ENCODE peak calls at places on chromosomes 16 and 17, in four cellular contexts. D is A549, E is H1, A is SK-N-SH. U is an unnamed sample.
A peak's percentile ranks its signal among the peaks of the same experiment; 100 is the strongest.

GRCh38 chr16:89256651-89257254 is 39.2 kb downstream of the ZNF778 start:
- DNase-seq in D (peak; percentile 48), E (no peak), A (peak; percentile 30), U (peak; percentile 58)

GRCh38 chr17:9266031-9266680 is 244.8 kb downstream of the NTN1 start:
- DNase-seq in D (no peak), E (no peak), A (no peak), U (no peak)

GRCh38 chr16:78829280-78829679 is 729.8 kb downstream of the WWOX start:
- DNase-seq in D (no peak), E (no peak), A (no peak), U (no peak)

GRCh38 chr16:70715113-70715711 is 29.4 kb upstream of the MTSS2 start:
- DNase-seq in D (peak; percentile 93), E (no peak), A (peak; percentile 87), U (no peak)

GRCh38 chr16:84036982-84037425 is 5.6 kb downstream of the SLC38A8 start:
- DNase-seq in D (no peak), E (no peak), A (no peak), U (no peak)

GRCh38 chr16:12951392-12951791 is 50.0 kb downstream of the SHISA9 start:
- DNase-seq in D (no peak), E (no peak), A (no peak), U (no peak)

GRCh38 chr16:24976061-24976779 is 38.9 kb downstream of the ARHGAP17 start:
- DNase-seq in D (no peak), E (no peak), A (no peak), U (no peak)

GRCh38 chr16:22373662-22374310 is 633 bp downstream of the CDR2 start:
- DNase-seq in D (no peak), E (no peak), A (peak; percentile 54), U (peak; percentile 77)

GRCh38 chr16:8088820-8089338 is 501.4 kb downstream of the TMEM114 start:
- DNase-seq in D (no peak), E (no peak), A (no peak), U (no peak)

GRCh38 chr17:6639651-6640535 is 618 bp downstream of the KIAA0753 start:
- DNase-seq in D (no peak), E (no peak), A (no peak), U (peak; percentile 72)

GRCh38 chr17:46191332-46192210 is 1.7 kb downstream of the KANSL1 start:
- DNase-seq in D (peak; percentile 97), E (no peak), A (peak; percentile 71), U (peak; percentile 74)

GRCh38 chr16:13727943-13728342 is 192.0 kb upstream of the ERCC4 start:
- DNase-seq in D (no peak), E (no peak), A (no peak), U (no peak)

GRCh38 chr17:50845260-50846147 is 10.1 kb downstream of the WFIKKN2 start:
- DNase-seq in D (no peak), E (no peak), A (no peak), U (no peak)

GRCh38 chr16:57741660-57742191 is 6.2 kb downstream of the KATNB1 start:
- DNase-seq in D (no peak), E (no peak), A (no peak), U (no peak)

GRCh38 chr16:21626659-21627277 is 25.6 kb downstream of the IGSF6 start:
- DNase-seq in D (no peak), E (no peak), A (peak; percentile 83), U (no peak)

GRCh38 chr17:16470302-16470701 is 21.7 kb downstream of the LRRC75A start:
- DNase-seq in D (no peak), E (no peak), A (peak; percentile 62), U (no peak)

GRCh38 chr16:75250089-75250808 is 1.2 kb downstream of the BCAR1 start:
- DNase-seq in D (peak; percentile 63), E (no peak), A (no peak), U (no peak)

GRCh38 chr16:47503936-47504335 is 42.8 kb downstream of the PHKB start:
- DNase-seq in D (no peak), E (no peak), A (no peak), U (no peak)

GRCh38 chr16:25014500-25015147 is 545 bp downstream of the ARHGAP17 start:
- DNase-seq in D (peak; percentile 28), E (no peak), A (peak; percentile 78), U (peak; percentile 77)

GRCh38 chr16:1119766-1120611 is 23.9 kb upstream of the C1QTNF8 start:
- DNase-seq in D (no peak), E (no peak), A (no peak), U (no peak)

GRCh38 chr17:69525920-69526841 is 111.7 kb downstream of the MAP2K6 start:
- DNase-seq in D (peak; percentile 45), E (peak; percentile 13), A (peak; percentile 60), U (peak; percentile 55)

GRCh38 chr16:24972608-24973220 is 42.5 kb downstream of the ARHGAP17 start:
- DNase-seq in D (no peak), E (no peak), A (no peak), U (no peak)

GRCh38 chr17:53313746-53314145 is 509.0 kb upstream of the KIF2B start:
- DNase-seq in D (no peak), E (no peak), A (no peak), U (no peak)

GRCh38 chr17:45147102-45147580 is 1.1 kb upstream of the HEXIM1 start:
- DNase-seq in D (peak; percentile 66), E (no peak), A (peak; percentile 86), U (peak; percentile 92)

GRCh38 chr17:18992454-18993130 is 12.0 kb downstream of the FAM83G start:
- DNase-seq in D (no peak), E (no peak), A (no peak), U (no peak)

GRCh38 chr17:64071111-64071510 is 50.7 kb upstream of the ICAM2 start:
- DNase-seq in D (no peak), E (no peak), A (no peak), U (no peak)

GRCh38 chr17:12866244-12866643 is 76.9 kb downstream of the ARHGAP44 start:
- DNase-seq in D (no peak), E (no peak), A (no peak), U (no peak)

GRCh38 chr16:12539185-12539929 is 264.3 kb downstream of the CPPED1 start:
- DNase-seq in D (no peak), E (no peak), A (no peak), U (no peak)

GRCh38 chr16:6111390-6111789 is 1013.8 kb upstream of the EEF2KMT start:
- DNase-seq in D (no peak), E (no peak), A (no peak), U (no peak)

GRCh38 chr16:10343124-10343760 is 42.6 kb upstream of the ATF7IP2 start:
- DNase-seq in D (no peak), E (no peak), A (peak; percentile 29), U (no peak)

GRCh38 chr16:243348-243747 is 8.7 kb downstream of the FAM234A start:
- DNase-seq in D (no peak), E (no peak), A (no peak), U (no peak)

GRCh38 chr16:67154578-67155304 is 3.9 kb upstream of the B3GNT9 start:
- DNase-seq in D (no peak), E (no peak), A (no peak), U (peak; percentile 66)

GRCh38 chr16:55273356-55273755 is 50.6 kb upstream of the IRX6 start:
- DNase-seq in D (no peak), E (no peak), A (no peak), U (no peak)

GRCh38 chr16:20300312-20301097 is 26.8 kb downstream of the GP2 start:
- DNase-seq in D (peak; percentile 62), E (peak; percentile 47), A (peak; percentile 67), U (peak; percentile 79)

GRCh38 chr17:8222380-8222629 is 11.9 kb upstream of the AURKB start:
- DNase-seq in D (no peak), E (peak; percentile 27), A (no peak), U (peak; percentile 86)

GRCh38 chr17:20919990-20920812 is 122.6 kb downstream of the USP22 start:
- DNase-seq in D (no peak), E (no peak), A (no peak), U (no peak)

GRCh38 chr16:58501242-58502131 is 1.5 kb downstream of the NDRG4 start:
- DNase-seq in D (no peak), E (no peak), A (peak; percentile 90), U (peak; percentile 87)

GRCh38 chr17:17151962-17152361 is 54.2 kb downstream of the PLD6 start:
- DNase-seq in D (peak; percentile 81), E (no peak), A (no peak), U (no peak)

GRCh38 chr17:6160188-6160555 is 90.0 kb downstream of the WSCD1 start:
- DNase-seq in D (no peak), E (no peak), A (no peak), U (no peak)

DNA sequence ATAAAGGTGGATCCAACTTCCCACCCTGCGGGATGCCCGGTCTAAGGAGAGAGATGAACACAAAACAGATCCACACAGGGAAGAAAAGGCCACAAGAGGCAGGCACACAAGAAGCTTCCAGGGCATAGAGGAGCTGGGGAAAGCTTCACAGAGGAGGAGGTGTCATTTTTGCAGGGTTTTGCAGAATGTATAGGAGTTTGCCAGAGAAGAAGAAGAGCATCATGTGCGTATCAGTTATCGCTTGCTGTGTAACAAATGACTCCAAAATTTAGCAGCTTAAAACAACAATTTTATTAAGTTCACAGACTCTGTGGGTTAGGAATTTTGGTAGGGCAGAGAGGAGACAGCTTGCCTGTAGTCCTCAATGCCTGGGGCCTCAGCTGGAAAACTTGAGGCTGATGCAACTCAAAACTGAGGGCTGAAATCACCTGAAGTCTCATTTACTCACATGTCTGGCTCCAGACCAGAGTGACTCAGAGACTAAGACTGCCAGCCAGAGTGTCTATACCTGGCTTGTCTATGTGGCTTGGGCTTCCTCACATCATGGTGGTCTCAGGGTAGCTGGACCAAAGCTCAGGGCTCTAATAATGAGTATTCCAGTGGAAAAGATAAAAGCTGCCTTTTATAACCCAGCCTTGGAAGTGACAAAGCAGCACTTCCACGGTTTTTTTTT is 33.9 kb upstream of the ZNF423 start:
- DNase-seq in D (no peak), E (no peak), A (no peak), U (no peak)
- H3K4me2 ChIP-seq in D (no peak overlapping the region), E (no peak overlapping the region), A (no peak overlapping the region), U (no peak overlapping the region)

GRCh38 chr17:43918026-43918389 is 10.7 kb upstream of the MPP2 start:
- DNase-seq in D (no peak), E (no peak), A (no peak), U (no peak)
- H3K4me2 ChIP-seq in D (no peak overlapping the region), E (peak overlapping the region; percentile 66), A (no peak overlapping the region), U (no peak overlapping the region)

GRCh38 chr17:78411241-78411855 is 32.9 kb downstream of the PGS1 start:
- DNase-seq in D (no peak), E (no peak), A (no peak), U (no peak)
- H3K4me2 ChIP-seq in D (no peak overlapping the region), E (no peak overlapping the region), A (no peak overlapping the region), U (no peak overlapping the region)

GRCh38 chr16:4329354-4329775 is 13.5 kb downstream of the GLIS2 start:
- DNase-seq in D (no peak), E (no peak), A (no peak), U (no peak)
- H3K4me2 ChIP-seq in D (peak overlapping the region; percentile 67), E (no peak overlapping the region), A (no peak overlapping the region), U (no peak overlapping the region)